ENCODE peak calls at places on chromosomes 16 and 17, in four cellular contexts. One of them, this sample, is unnamed.
A peak's percentile ranks its signal among the peaks of the same experiment; 100 is the strongest.

GRCh38 chr17:17567631-17568030 is 23.9 kb downstream of the PEMT start:
- DNase-seq in OCI-LY7: no peak
- DNase-seq in mammary epithelial cell: no peak
- DNase-seq in hepatocyte: peak; percentile 59
- DNase-seq in this sample: no peak

GRCh38 chr17:6108382-6108781 is 38.2 kb downstream of the WSCD1 start:
- DNase-seq in OCI-LY7: no peak
- DNase-seq in mammary epithelial cell: no peak
- DNase-seq in hepatocyte: no peak
- DNase-seq in this sample: no peak

GRCh38 chr16:48526058-48526957 is 83.7 kb downstream of the N4BP1 start:
- DNase-seq in OCI-LY7: peak; percentile 58
- DNase-seq in mammary epithelial cell: peak; percentile 75
- DNase-seq in hepatocyte: peak; percentile 84
- DNase-seq in this sample: peak; percentile 81

GRCh38 chr17:51703364-51704341 is 443.3 kb downstream of the UTP18 start:
- DNase-seq in OCI-LY7: no peak
- DNase-seq in mammary epithelial cell: peak; percentile 77
- DNase-seq in hepatocyte: no peak
- DNase-seq in this sample: peak; percentile 81

GRCh38 chr17:35577826-35578194 is 561 bp downstream of the PEX12 start:
- DNase-seq in OCI-LY7: no peak
- DNase-seq in mammary epithelial cell: peak; percentile 12
- DNase-seq in hepatocyte: peak; percentile 23
- DNase-seq in this sample: no peak

GRCh38 chr16:85412911-85413520 is 200.1 kb upstream of the GSE1 start:
- DNase-seq in OCI-LY7: no peak
- DNase-seq in mammary epithelial cell: no peak
- DNase-seq in hepatocyte: no peak
- DNase-seq in this sample: no peak

GRCh38 chr17:3647769-3648540 is 11.4 kb downstream of the CTNS start:
- DNase-seq in OCI-LY7: peak; percentile 78
- DNase-seq in mammary epithelial cell: peak; percentile 28
- DNase-seq in hepatocyte: peak; percentile 81
- DNase-seq in this sample: peak; percentile 58

GRCh38 chr16:48321307-48322036 is 63.7 kb downstream of the SIAH1 start:
- DNase-seq in OCI-LY7: no peak
- DNase-seq in mammary epithelial cell: peak; percentile 45
- DNase-seq in hepatocyte: no peak
- DNase-seq in this sample: no peak

GRCh38 chr17:2025220-2025621 is at the start of gene RTN4RL1:
- DNase-seq in OCI-LY7: peak; percentile 22
- DNase-seq in mammary epithelial cell: peak; percentile 85
- DNase-seq in hepatocyte: peak; percentile 61
- DNase-seq in this sample: peak; percentile 88

GRCh38 chr16:53822936-53823529 is 119.1 kb downstream of the FTO start:
- DNase-seq in OCI-LY7: peak; percentile 1
- DNase-seq in mammary epithelial cell: peak; percentile 24
- DNase-seq in hepatocyte: no peak
- DNase-seq in this sample: peak; percentile 36

GRCh38 chr16:81513204-81514040 is 68.8 kb downstream of the CMIP start:
- DNase-seq in OCI-LY7: no peak
- DNase-seq in mammary epithelial cell: no peak
- DNase-seq in hepatocyte: no peak
- DNase-seq in this sample: no peak

GRCh38 chr17:82465023-82465603 is 6.6 kb downstream of the NARF start:
- DNase-seq in OCI-LY7: no peak
- DNase-seq in mammary epithelial cell: no peak
- DNase-seq in hepatocyte: no peak
- DNase-seq in this sample: no peak

GRCh38 chr17:45948498-45948880 is 50.6 kb upstream of the STH start:
- DNase-seq in OCI-LY7: no peak
- DNase-seq in mammary epithelial cell: no peak
- DNase-seq in hepatocyte: no peak
- DNase-seq in this sample: no peak

GRCh38 chr17:9622961-9623360 is 22.4 kb upstream of the USP43 start:
- DNase-seq in OCI-LY7: no peak
- DNase-seq in mammary epithelial cell: no peak
- DNase-seq in hepatocyte: no peak
- DNase-seq in this sample: no peak
- TF ChIP-seq CTCF in OCI-LY7: no peak
- TF ChIP-seq CTCF in mammary epithelial cell: no peak
- TF ChIP-seq CTCF in hepatocyte: no peak
- TF ChIP-seq CTCF in this sample: no peak

DNA sequence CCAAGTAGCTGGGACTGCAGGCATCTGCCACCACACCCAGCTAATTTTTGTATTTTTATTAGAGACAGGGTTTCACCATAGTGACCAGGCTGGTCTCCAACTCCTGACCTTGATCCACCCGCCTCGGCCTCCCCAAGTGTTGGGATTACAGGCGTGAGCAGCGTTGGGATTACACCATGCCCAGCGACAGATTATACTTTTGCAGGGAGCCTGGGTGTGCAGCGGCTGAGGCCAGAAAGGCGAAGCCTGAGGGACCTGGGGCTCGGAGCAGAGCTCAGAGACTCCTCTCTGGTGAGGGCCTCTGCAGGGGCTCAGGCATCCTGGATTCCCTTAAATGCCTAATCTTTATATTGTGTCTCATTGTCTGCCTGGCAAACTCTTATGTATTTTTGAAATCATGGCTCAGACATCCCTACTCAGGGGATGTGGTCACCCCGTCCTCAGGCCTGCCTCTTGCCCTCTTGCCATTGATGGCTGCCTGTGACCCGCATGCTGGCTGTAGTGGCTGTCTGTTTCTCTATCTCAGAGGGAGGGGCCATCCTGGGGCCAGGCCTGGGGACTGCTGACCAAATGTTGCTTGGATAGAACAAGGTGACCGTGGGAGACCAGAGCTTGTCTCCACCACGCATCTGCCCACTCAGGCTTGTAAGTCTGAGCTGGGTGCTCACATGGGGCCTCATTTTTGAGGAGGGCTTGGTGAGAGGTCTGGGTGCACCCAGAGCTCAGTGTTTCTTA is 42.6 kb downstream of the B9D1 start:
- DNase-seq in OCI-LY7: no peak
- DNase-seq in mammary epithelial cell: no peak
- DNase-seq in hepatocyte: no peak
- DNase-seq in this sample: no peak
- H2AFZ ChIP-seq in OCI-LY7: no peak overlapping the region
- H2AFZ ChIP-seq in mammary epithelial cell: no peak overlapping the region
- H2AFZ ChIP-seq in hepatocyte: no peak overlapping the region
- H2AFZ ChIP-seq in this sample: no peak overlapping the region

GRCh38 chr16:22205577-22206012 is 483 bp upstream of the EEF2K start:
- DNase-seq in OCI-LY7: no peak
- DNase-seq in mammary epithelial cell: no peak
- DNase-seq in hepatocyte: no peak
- DNase-seq in this sample: no peak
- TF ChIP-seq CTCF in OCI-LY7: no peak
- TF ChIP-seq CTCF in mammary epithelial cell: no peak
- TF ChIP-seq CTCF in hepatocyte: no peak
- TF ChIP-seq CTCF in this sample: no peak

GRCh38 chr16:89216315-89217137 is 977 bp upstream of the ZNF778 start:
- DNase-seq in OCI-LY7: peak; percentile 81
- DNase-seq in mammary epithelial cell: peak; percentile 69
- DNase-seq in hepatocyte: peak; percentile 89
- DNase-seq in this sample: peak; percentile 57
- H2AFZ ChIP-seq in OCI-LY7: peak overlapping the region; percentile 86
- H2AFZ ChIP-seq in mammary epithelial cell: peak overlapping the region; percentile 93
- H2AFZ ChIP-seq in hepatocyte: peak overlapping the region; percentile 70
- H2AFZ ChIP-seq in this sample: peak overlapping the region; percentile 80

GRCh38 chr16:23141959-23142740 is 7.1 kb downstream of the USP31 start:
- DNase-seq in OCI-LY7: no peak
- DNase-seq in mammary epithelial cell: peak; percentile 91
- DNase-seq in hepatocyte: no peak
- DNase-seq in this sample: no peak
- TF ChIP-seq CTCF in OCI-LY7: no peak
- TF ChIP-seq CTCF in mammary epithelial cell: no peak
- TF ChIP-seq CTCF in hepatocyte: no peak
- TF ChIP-seq CTCF in this sample: no peak

DNA sequence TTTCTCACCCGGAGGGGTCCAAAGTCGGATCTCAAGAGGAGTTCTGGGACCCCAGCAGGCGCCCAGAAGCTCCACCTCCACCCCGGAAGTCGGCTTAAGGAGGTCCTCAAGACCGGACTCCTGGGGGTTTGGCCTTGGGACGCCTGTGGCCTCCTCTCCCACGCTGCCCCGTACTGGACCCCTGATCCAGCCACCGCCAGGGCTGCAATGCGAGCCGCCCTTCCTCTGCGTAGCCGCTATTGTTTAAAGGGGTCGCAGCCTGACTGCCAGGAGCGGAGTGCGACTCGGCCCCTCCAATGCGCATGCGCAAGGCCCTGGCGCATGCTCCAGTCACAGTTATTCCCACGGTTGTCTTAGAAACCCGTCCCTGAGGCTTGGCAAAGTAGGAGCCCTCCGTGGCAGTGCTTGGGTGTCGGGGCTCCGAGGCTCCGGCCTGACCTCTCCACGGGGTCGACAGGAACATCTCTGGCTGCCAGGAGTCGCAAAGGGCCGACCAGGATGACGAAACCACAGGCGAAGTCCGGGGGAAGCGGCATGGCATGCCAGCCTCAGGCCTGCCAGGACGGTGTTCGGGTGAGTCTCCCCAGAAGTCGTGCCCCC is 719.0 kb downstream of the KCNJ18 start:
- DNase-seq in OCI-LY7: no peak
- DNase-seq in mammary epithelial cell: no peak
- DNase-seq in hepatocyte: no peak
- DNase-seq in this sample: no peak
- H2AFZ ChIP-seq in OCI-LY7: no peak overlapping the region
- H2AFZ ChIP-seq in mammary epithelial cell: no peak overlapping the region
- H2AFZ ChIP-seq in hepatocyte: no peak overlapping the region
- H2AFZ ChIP-seq in this sample: no peak overlapping the region